ENCODE peak calls at places on chromosomes 12 and 14, in six cellular contexts. U, P, B, W, A and S are unnamed samples.

GRCh38 chr12:71135812-71136176 is 22.0 kb downstream of the TSPAN8 start:
- DNase-seq in A (no peak), P (no peak), W (no peak), B (no peak), U (no peak), S (no peak)

GRCh38 chr12:102438047-102438822 is 42.1 kb downstream of the IGF1 start:
- DNase-seq in U (peak), W (no peak), A (no peak), P (no peak), B (no peak), S (no peak)

GRCh38 chr12:570237-570925 is 92.9 kb downstream of the NINJ2 start:
- DNase-seq in P (peak), A (no peak), B (no peak), U (peak), W (no peak), S (no peak)

GRCh38 chr12:12327802-12328201 is 22.2 kb downstream of the MANSC1 start:
- DNase-seq in B (peak), W (no peak), P (no peak), A (no peak), U (peak), S (no peak)

GRCh38 chr14:106268013-106268727 is 741.8 kb downstream of the TMEM121 start:
- DNase-seq in A (peak), W (no peak), U (no peak), B (peak), P (no peak), S (peak)

GRCh38 chr12:2752676-2753371 is 41.9 kb upstream of the FKBP4 start:
- DNase-seq in A (peak), U (peak), W (peak), P (peak), B (peak), S (peak)

GRCh38 chr14:52434955-52435354 is 117.3 kb downstream of the TXNDC16 start:
- DNase-seq in W (no peak), B (no peak), A (no peak), U (no peak), P (no peak), S (no peak)

GRCh38 chr12:22231836-22232235 is 102.7 kb downstream of the ST8SIA1 start:
- DNase-seq in B (no peak), W (no peak), P (no peak), A (no peak), U (no peak), S (no peak)

GRCh38 chr14:72752034-72752412 is 141.9 kb downstream of the DPF3 start:
- DNase-seq in W (no peak), B (no peak), P (no peak), A (no peak), U (no peak), S (no peak)

GRCh38 chr14:23056257-23056955 is 914 bp downstream of the CDH24 start:
- DNase-seq in A (peak), B (peak), U (peak), P (peak), W (peak), S (no peak)

GRCh38 chr12:100842156-100842555 is 47.6 kb downstream of the ANO4 start:
- DNase-seq in A (no peak), U (no peak), P (no peak), W (no peak), B (no peak), S (no peak)

GRCh38 chr12:126874427-126875026 is 1392.4 kb upstream of the TMEM132C start:
- DNase-seq in B (peak), A (peak), P (peak), W (peak), U (no peak), S (peak)

GRCh38 chr12:26135010-26135420 is 10.2 kb upstream of the BHLHE41 start:
- DNase-seq in B (no peak), U (no peak), W (peak), P (peak), A (no peak), S (no peak)

GRCh38 chr12:119259483-119259882 is 75.0 kb upstream of the CCDC60 start:
- DNase-seq in U (no peak), B (no peak), W (no peak), P (no peak), A (no peak), S (no peak)

GRCh38 chr14:104650981-104651875 is 38.2 kb upstream of the INF2 start:
- DNase-seq in W (no peak), U (no peak), P (no peak), A (no peak), B (no peak), S (no peak)

GRCh38 chr14:21884995-21885394 is 211.4 kb upstream of the OR4E1 start:
- DNase-seq in W (no peak), B (no peak), A (no peak), P (no peak), U (no peak), S (no peak)

GRCh38 chr12:8913702-8914032 is 642 bp upstream of the PHC1 start:
- DNase-seq in P (no peak), A (no peak), B (no peak), W (no peak), U (no peak), S (no peak)

GRCh38 chr14:47040490-47040889 is 388.9 kb upstream of the RPL10L start:
- DNase-seq in U (no peak), W (no peak), B (no peak), A (no peak), P (no peak), S (no peak)

GRCh38 chr14:21536395-21537087 is 10.4 kb upstream of the SALL2 start:
- DNase-seq in A (no peak), U (no peak), W (no peak), B (no peak), P (peak), S (no peak)

GRCh38 chr14:91317381-91318313 is 73.1 kb upstream of the GPR68 start:
- DNase-seq in P (peak), U (no peak), B (peak), A (peak), W (no peak), S (peak)

GRCh38 chr12:77667101-77667500 is 163.6 kb upstream of the NAV3 start:
- DNase-seq in A (no peak), U (peak), B (no peak), W (no peak), P (no peak), S (no peak)

GRCh38 chr12:104049278-104050257 is at the start of gene GLT8D2:
- DNase-seq in W (no peak), B (no peak), P (peak), A (no peak), U (peak), S (no peak)

GRCh38 chr12:116736962-116737773 is 701 bp downstream of the SPRING1 start:
- DNase-seq in A (no peak), B (no peak), U (no peak), P (no peak), W (no peak), S (no peak)

GRCh38 chr12:110853856-110854255 is 7.1 kb downstream of the CCDC63 start:
- DNase-seq in A (no peak), U (no peak), P (peak), B (no peak), W (no peak), S (no peak)

GRCh38 chr12:104054681-104055346 is 4.8 kb upstream of the GLT8D2 start:
- DNase-seq in W (no peak), A (no peak), U (no peak), P (no peak), B (no peak), S (no peak)

GRCh38 chr12:40300490-40300889 is 75.7 kb downstream of the LRRK2 start:
- DNase-seq in B (no peak), U (peak), W (no peak), A (no peak), P (no peak), S (no peak)

GRCh38 chr14:21014761-21015190 is 10.1 kb downstream of the NDRG2 start:
- DNase-seq in P (peak), B (peak), A (peak), U (peak), W (peak), S (peak)

GRCh38 chr14:72614891-72615410 is 278.9 kb downstream of the DPF3 start:
- DNase-seq in B (no peak), A (no peak), W (no peak), P (no peak), U (no peak), S (no peak)

GRCh38 chr14:51733147-51733546 is 81.4 kb downstream of the FRMD6 start:
- DNase-seq in B (no peak), W (no peak), U (no peak), P (no peak), A (no peak), S (no peak)

GRCh38 chr12:104201238-104202001 is 14.2 kb upstream of the TXNRD1 start:
- DNase-seq in A (peak), W (no peak), U (peak), P (peak), B (peak), S (peak)

GRCh38 chr12:92234533-92234932 is 88.9 kb upstream of the BTG1 start:
- DNase-seq in A (no peak), U (no peak), W (no peak), B (no peak), P (no peak), S (no peak)

GRCh38 chr14:49893309-49894213 is 679 bp downstream of the ARF6 start:
- DNase-seq in A (peak), P (peak), W (peak), B (peak), U (no peak), S (no peak)

GRCh38 chr12:130162771-130163460 is 652 bp downstream of the FZD10 start:
- DNase-seq in A (no peak), W (no peak), U (no peak), B (no peak), P (no peak), S (no peak)

GRCh38 chr12:75974323-75975273 is 57.0 kb downstream of the PHLDA1 start:
- DNase-seq in W (no peak), P (no peak), A (no peak), B (no peak), U (no peak), S (no peak)